ENCODE peak calls at places on chromosomes 16 and 17, in five cellular contexts. N, S, A, E and W are unnamed samples.

GRCh38 chr17:38915639-38915995 is 9.8 kb upstream of the LASP1NB start:
- DNase-seq in N (no peak), S (no peak), A (no peak), E (no peak), W (no peak)

GRCh38 chr16:85612191-85612800 is 826 bp upstream of the GSE1 start:
- DNase-seq in N (no peak), S (no peak), A (peak; percentile 80), E (peak; percentile 88), W (peak; percentile 80)

GRCh38 chr16:24440296-24440695 is 99.1 kb upstream of the RBBP6 start:
- DNase-seq in N (no peak), S (no peak), A (no peak), E (no peak), W (no peak)

GRCh38 chr17:14737984-14738651 is 437.2 kb downstream of the HS3ST3B1 start:
- DNase-seq in N (peak; percentile 49), S (no peak), A (no peak), E (peak; percentile 99), W (no peak)

GRCh38 chr16:85484337-85485295 is 128.5 kb upstream of the GSE1 start:
- DNase-seq in N (no peak), S (no peak), A (peak; percentile 41), E (no peak), W (no peak)

GRCh38 chr16:56277040-56277439 is 85.8 kb downstream of the GNAO1 start:
- DNase-seq in N (peak; percentile 84), S (no peak), A (no peak), E (no peak), W (no peak)

GRCh38 chr16:29808219-29808900 is 2.0 kb downstream of the MAZ start:
- DNase-seq in N (no peak), S (no peak), A (peak; percentile 65), E (no peak), W (no peak)

GRCh38 chr17:27635275-27635823 is 4.4 kb downstream of the LGALS9 start:
- DNase-seq in N (no peak), S (no peak), A (peak; percentile 72), E (no peak), W (no peak)

GRCh38 chr16:1048442-1049112 is 24.0 kb upstream of the SSTR5 start:
- DNase-seq in N (peak; percentile 93), S (peak; percentile 90), A (peak; percentile 31), E (no peak), W (peak; percentile 97)

GRCh38 chr16:66905633-66906539 is 12.8 kb downstream of the CDH16 start:
- DNase-seq in N (peak; percentile 63), S (no peak), A (peak; percentile 91), E (peak; percentile 34), W (peak; percentile 59)

GRCh38 chr16:56513972-56514371 is 5.9 kb downstream of the BBS2 start:
- DNase-seq in N (peak; percentile 70), S (peak; percentile 48), A (peak; percentile 78), E (peak; percentile 59), W (peak; percentile 66)

GRCh38 chr16:86256995-86257394 is 253.3 kb upstream of the FOXF1 start:
- DNase-seq in N (no peak), S (no peak), A (no peak), E (no peak), W (no peak)

GRCh38 chr16:55126456-55126855 is 195.8 kb downstream of the IRX5 start:
- DNase-seq in N (no peak), S (no peak), A (no peak), E (no peak), W (no peak)

GRCh38 chr16:85207357-85207921 is 95.2 kb upstream of the CIBAR2 start:
- DNase-seq in N (no peak), S (no peak), A (no peak), E (no peak), W (no peak)

GRCh38 chr16:64702415-64702814 is 419.4 kb downstream of the CDH11 start:
- DNase-seq in N (no peak), S (no peak), A (no peak), E (no peak), W (no peak)

GRCh38 chr17:30905742-30906100 is 317 bp downstream of the TEFM start:
- DNase-seq in N (peak; percentile 39), S (peak; percentile 3), A (no peak), E (no peak), W (no peak)

GRCh38 chr16:15427648-15428239 is 6.6 kb upstream of the BMERB1 start:
- DNase-seq in N (peak; percentile 48), S (peak; percentile 56), A (peak; percentile 80), E (no peak), W (peak; percentile 67)

GRCh38 chr16:66515543-66516171 is 34.3 kb downstream of the TK2 start:
- DNase-seq in N (peak; percentile 67), S (no peak), A (no peak), E (no peak), W (no peak)

GRCh38 chr16:77406680-77407079 is 28.2 kb downstream of the ADAMTS18 start:
- DNase-seq in N (peak; percentile 24), S (no peak), A (no peak), E (peak; percentile 8), W (no peak)

GRCh38 chr17:60941028-60941427 is 263.4 kb downstream of the BCAS3 start:
- DNase-seq in N (peak; percentile 0), S (peak; percentile 1), A (peak; percentile 90), E (peak; percentile 65), W (peak; percentile 4)

GRCh38 chr17:77957215-77957868 is 1.2 kb upstream of the TNRC6C start:
- DNase-seq in N (peak; percentile 38), S (no peak), A (peak; percentile 4), E (peak; percentile 19), W (no peak)

GRCh38 chr16:84547539-84548058 is 43.1 kb upstream of the MEAK7 start:
- DNase-seq in N (no peak), S (no peak), A (no peak), E (no peak), W (peak; percentile 37)

GRCh38 chr17:5813357-5813756 is 229.0 kb upstream of the NLRP1 start:
- DNase-seq in N (no peak), S (no peak), A (no peak), E (no peak), W (no peak)

GRCh38 chr16:17026600-17027242 is 444.0 kb downstream of the XYLT1 start:
- DNase-seq in N (no peak), S (no peak), A (peak; percentile 21), E (no peak), W (no peak)

GRCh38 chr16:637081-638018 is 1.2 kb upstream of the METTL26 start:
- DNase-seq in N (peak; percentile 90), S (peak; percentile 51), A (peak; percentile 90), E (peak; percentile 80), W (peak; percentile 93)

GRCh38 chr16:12625068-12625467 is 178.6 kb downstream of the CPPED1 start:
- DNase-seq in N (peak; percentile 16), S (no peak), A (no peak), E (no peak), W (no peak)

GRCh38 chr16:89721644-89722391 is 481 bp downstream of the ZNF276 start:
- DNase-seq in N (peak; percentile 52), S (no peak), A (peak; percentile 71), E (peak; percentile 57), W (peak; percentile 40)

GRCh38 chr16:19316846-19317245 is 31.3 kb downstream of the CLEC19A start:
- DNase-seq in N (peak; percentile 75), S (no peak), A (no peak), E (no peak), W (no peak)

GRCh38 chr17:68396795-68397536 is 60.3 kb downstream of the WIPI1 start:
- DNase-seq in N (no peak), S (no peak), A (no peak), E (no peak), W (no peak)

GRCh38 chr17:64401941-64402340 is 11.3 kb upstream of the PECAM1 start:
- DNase-seq in N (no peak), S (no peak), A (no peak), E (no peak), W (no peak)

GRCh38 chr16:1494129-1494640 is 1.0 kb downstream of the TELO2 start:
- DNase-seq in N (peak; percentile 56), S (no peak), A (peak; percentile 20), E (peak; percentile 39), W (peak; percentile 58)

GRCh38 chr17:14341866-14342265 is 41.0 kb downstream of the HS3ST3B1 start:
- DNase-seq in N (peak; percentile 43), S (no peak), A (no peak), E (no peak), W (peak; percentile 77)

GRCh38 chr17:30570596-30571265 is 93.5 kb downstream of the GOSR1 start:
- DNase-seq in N (no peak), S (no peak), A (no peak), E (no peak), W (peak; percentile 52)

GRCh38 chr17:41060052-41060604 is at the start of gene KRTAP2-3:
- DNase-seq in N (no peak), S (no peak), A (no peak), E (peak; percentile 97), W (peak; percentile 48)

GRCh38 chr17:49996121-49996494 is 1.1 kb upstream of the DLX3 start:
- DNase-seq in N (no peak), S (no peak), A (no peak), E (no peak), W (no peak)

GRCh38 chr17:61453563-61453962 is 1.3 kb downstream of the TBX4 start:
- DNase-seq in N (no peak), S (no peak), A (no peak), E (peak; percentile 28), W (no peak)

GRCh38 chr16:49641250-49641649 is 214.7 kb downstream of the ZNF423 start:
- DNase-seq in N (no peak), S (no peak), A (no peak), E (no peak), W (no peak)

GRCh38 chr17:82941021-82942001 is 101.5 kb upstream of the ZNF750 start:
- DNase-seq in N (no peak), S (no peak), A (no peak), E (no peak), W (no peak)